ENCODE peak calls at places on chromosomes 7 and 10, in eight cellular contexts. H is sigmoid colon, K is upper lobe of left lung, T is body of pancreas, A is IMR-90, F is Peyer's patch, I is transverse colon, U is HepG2. P is an unnamed sample.
A peak's percentile ranks its signal among the peaks of the same experiment; 100 is the strongest.

GRCh38 chr10:125258676-125259075 is 98.3 kb upstream of the CTBP2 start:
- DNase-seq in A (no peak), I (no peak), F (no peak), H (no peak), T (no peak), U (no peak), K (no peak), P (no peak)

GRCh38 chr10:8275911-8276310 is 221.4 kb downstream of the GATA3 start:
- DNase-seq in A (no peak), T (peak; percentile 60), F (no peak), H (no peak), U (no peak), K (no peak), I (no peak), P (no peak)

GRCh38 chr10:76299501-76299900 is 868.1 kb downstream of the LRMDA start:
- DNase-seq in A (no peak), K (no peak), U (no peak), F (no peak), I (no peak), T (no peak), H (no peak), P (no peak)

GRCh38 chr10:109894516-109894915 is 28.8 kb downstream of the XPNPEP1 start:
- DNase-seq in T (peak; percentile 82), K (no peak), F (no peak), I (peak; percentile 32), U (no peak), H (peak; percentile 92), A (peak; percentile 88), P (peak; percentile 76)

GRCh38 chr10:16999665-17000451 is 129.8 kb downstream of the CUBN start:
- DNase-seq in H (no peak), F (no peak), U (no peak), I (no peak), A (peak; percentile 85), K (no peak), T (no peak), P (no peak)

GRCh38 chr10:114653926-114654325 is 4.1 kb downstream of the ABLIM1 start:
- DNase-seq in K (no peak), H (no peak), U (no peak), T (no peak), F (no peak), A (no peak), I (no peak), P (no peak)

GRCh38 chr7:134473861-134474291 is 15.0 kb upstream of the AKR1B1 start:
- DNase-seq in A (peak; percentile 64), U (no peak), F (no peak), I (no peak), K (no peak), T (no peak), H (no peak), P (no peak)

GRCh38 chr10:50538473-50539398 is 85.0 kb downstream of the SGMS1 start:
- DNase-seq in U (peak; percentile 92), K (no peak), I (no peak), F (no peak), A (no peak), T (peak; percentile 28), H (no peak), P (no peak)

GRCh38 chr10:30433286-30433778 is 652 bp upstream of the MAP3K8 start:
- DNase-seq in T (peak; percentile 84), K (peak; percentile 84), U (peak; percentile 77), F (peak; percentile 69), I (peak; percentile 84), A (peak; percentile 67), H (peak; percentile 92), P (peak; percentile 56)

GRCh38 chr7:7862393-7862792 is 106.2 kb upstream of the GLCCI1 start:
- DNase-seq in A (peak; percentile 17), K (no peak), I (no peak), U (no peak), T (no peak), F (no peak), H (no peak), P (no peak)

GRCh38 chr10:35552622-35553342 is 52.4 kb upstream of the GJD4 start:
- DNase-seq in F (no peak), I (no peak), T (no peak), A (peak; percentile 26), U (no peak), K (no peak), H (no peak), P (no peak)

GRCh38 chr7:26048663-26049062 is 103.3 kb upstream of the NFE2L3 start:
- DNase-seq in I (no peak), H (no peak), T (no peak), A (no peak), F (no peak), U (no peak), K (no peak), P (no peak)

GRCh38 chr10:24645784-24646183 is 77.9 kb downstream of the ARHGAP21 start:
- DNase-seq in I (no peak), F (no peak), A (peak; percentile 37), H (no peak), T (no peak), U (no peak), K (no peak), P (no peak)

GRCh38 chr10:65968871-65969270 is 957.0 kb upstream of the LRRTM3 start:
- DNase-seq in A (no peak), H (no peak), K (no peak), U (no peak), F (no peak), I (no peak), T (no peak), P (no peak)

GRCh38 chr7:157394246-157395191 is 57.7 kb downstream of the DNAJB6 start:
- DNase-seq in F (no peak), A (peak; percentile 78), I (no peak), H (peak; percentile 12), T (no peak), K (peak; percentile 8), U (no peak), P (no peak)

GRCh38 chr10:7409732-7410168 is 1.1 kb downstream of the SFMBT2 start:
- DNase-seq in K (no peak), T (no peak), U (no peak), A (no peak), F (no peak), H (no peak), I (no peak), P (peak; percentile 34)

GRCh38 chr7:69624431-69624830 is 26.2 kb downstream of the AUTS2 start:
- DNase-seq in T (no peak), U (no peak), F (no peak), I (no peak), H (no peak), K (no peak), A (no peak), P (no peak)

GRCh38 chr10:17787087-17787942 is 21.8 kb upstream of the MRC1 start:
- DNase-seq in U (no peak), F (no peak), H (no peak), K (peak; percentile 26), I (no peak), A (peak; percentile 97), T (no peak), P (no peak)

GRCh38 chr10:27534341-27534740 is 30.2 kb downstream of the RAB18 start:
- DNase-seq in F (no peak), I (no peak), T (no peak), H (no peak), U (no peak), K (no peak), A (no peak), P (no peak)

GRCh38 chr7:24545215-24545614 is 28.0 kb upstream of the PALS2 start:
- DNase-seq in T (no peak), F (no peak), I (no peak), A (no peak), K (no peak), U (no peak), H (no peak), P (no peak)

GRCh38 chr10:118276727-118277126 is 65.4 kb downstream of the FAM204A start:
- DNase-seq in T (no peak), H (no peak), I (no peak), K (no peak), U (no peak), A (no peak), F (no peak), P (no peak)

GRCh38 chr7:28112467-28112866 is 68.1 kb downstream of the JAZF1 start:
- DNase-seq in K (no peak), A (no peak), T (no peak), I (no peak), H (no peak), F (no peak), U (no peak), P (no peak)

GRCh38 chr7:28116034-28116433 is 64.6 kb downstream of the JAZF1 start:
- DNase-seq in I (no peak), T (no peak), A (no peak), U (no peak), K (no peak), F (no peak), H (no peak), P (no peak)

GRCh38 chr7:28114056-28114455 is 66.5 kb downstream of the JAZF1 start:
- DNase-seq in F (no peak), U (no peak), K (no peak), T (peak; percentile 25), H (no peak), I (no peak), A (no peak), P (no peak)

GRCh38 chr7:28112883-28113540 is 67.6 kb downstream of the JAZF1 start:
- DNase-seq in F (no peak), H (peak; percentile 74), K (peak; percentile 57), I (no peak), A (no peak), T (peak; percentile 38), U (peak; percentile 4), P (no peak)

GRCh38 chr7:28115261-28115660 is 65.3 kb downstream of the JAZF1 start:
- DNase-seq in A (no peak), T (no peak), U (no peak), K (no peak), F (no peak), H (no peak), I (no peak), P (no peak)
- H3K27ac ChIP-seq in A (no peak overlapping the region), T (no peak overlapping the region), U (no peak overlapping the region), K (no peak overlapping the region), F (no peak overlapping the region), H (peak overlapping the region; percentile 21), I (no peak overlapping the region), P (peak overlapping the region; percentile 27)

GRCh38 chr7:93117852-93118530 is at the start of gene SAMD9:
- DNase-seq in K (peak; percentile 72), H (peak; percentile 71), F (peak; percentile 64), U (peak; percentile 42), T (peak; percentile 81), A (peak; percentile 77), I (peak; percentile 63), P (peak; percentile 23)
- TF ChIP-seq CTCF in K (no peak), H (no peak), F (no peak), U (no peak), T (no peak), A (no peak), I (no peak), P (no peak)

GRCh38 chr10:32922164-32922563 is 35.9 kb downstream of the ITGB1 start:
- DNase-seq in H (no peak), F (no peak), U (no peak), A (no peak), K (no peak), T (no peak), I (no peak), P (no peak)
- TF ChIP-seq POLR2A in H (no peak), F (no peak), U (no peak), A (no peak), K (no peak), T (no peak), I (no peak), P (no peak)

DNA sequence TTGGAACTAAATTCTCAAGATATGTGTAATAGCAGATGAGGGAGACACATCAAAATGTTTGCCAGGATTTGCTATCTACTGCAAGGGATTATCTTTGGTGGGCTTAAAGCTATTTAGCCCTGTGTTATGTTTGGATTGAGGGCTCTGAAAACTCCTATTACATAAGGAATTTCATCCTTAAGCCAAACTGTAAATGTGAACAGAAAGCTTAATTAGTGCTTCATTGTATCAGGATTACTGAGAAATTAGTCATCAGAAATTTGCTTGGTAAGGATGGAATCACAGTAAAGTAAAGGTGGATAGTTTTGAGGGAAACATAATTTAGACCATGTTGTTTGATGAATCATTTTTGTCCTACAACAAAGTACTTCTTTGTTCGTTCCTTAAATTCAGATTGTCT is 8.3 kb downstream of the ANKRD7 start:
- DNase-seq in T (no peak), I (no peak), A (no peak), U (no peak), H (no peak), F (no peak), K (no peak), P (no peak)
- H3K27ac ChIP-seq in T (no peak overlapping the region), I (no peak overlapping the region), A (no peak overlapping the region), U (no peak overlapping the region), H (no peak overlapping the region), F (no peak overlapping the region), K (no peak overlapping the region), P (no peak overlapping the region)